ENCODE peak calls at places on chromosomes 1 and 21, in seven cellular contexts. L, E, T, G, H, Y and A are unnamed samples.

GRCh38 chr1:178954937-178955336 is 70.8 kb upstream of the FAM20B start:
- DNase-seq in L (no peak), Y (no peak), G (no peak), E (no peak), T (no peak), H (peak), A (no peak)

GRCh38 chr1:54774820-54775498 is 10.6 kb upstream of the PARS2 start:
- DNase-seq in T (no peak), L (peak), H (no peak), G (no peak), Y (no peak), E (peak), A (no peak)

GRCh38 chr1:26307363-26307781 is 936 bp upstream of the UBXN11 start:
- DNase-seq in Y (no peak), E (no peak), G (no peak), T (no peak), H (no peak), L (no peak), A (no peak)

GRCh38 chr21:39208624-39209333 is 25.5 kb upstream of the PSMG1 start:
- DNase-seq in H (no peak), E (peak), T (no peak), L (no peak), G (no peak), Y (no peak), A (no peak)

GRCh38 chr1:183832472-183832871 is 27.6 kb downstream of the RGL1 start:
- DNase-seq in Y (no peak), H (no peak), E (no peak), T (no peak), G (no peak), L (no peak), A (no peak)

GRCh38 chr1:5856246-5856815 is 135.9 kb downstream of the NPHP4 start:
- DNase-seq in G (no peak), H (no peak), Y (no peak), T (no peak), E (peak), L (peak), A (no peak)

GRCh38 chr1:152252157-152252556 is 28.2 kb upstream of the HRNR start:
- DNase-seq in L (no peak), G (no peak), Y (no peak), E (no peak), T (no peak), H (no peak), A (no peak)

GRCh38 chr21:43726686-43727570 is 8.0 kb downstream of the PDXK start:
- DNase-seq in Y (no peak), E (no peak), G (no peak), L (no peak), H (peak), T (peak), A (no peak)

GRCh38 chr1:184890539-184890973 is 83.8 kb downstream of the NIBAN1 start:
- DNase-seq in T (peak), H (no peak), L (peak), G (no peak), Y (no peak), E (peak), A (no peak)

GRCh38 chr1:209884249-209884648 is 53.8 kb upstream of the SYT14 start:
- DNase-seq in Y (no peak), L (peak), E (peak), T (no peak), G (no peak), H (no peak), A (no peak)

GRCh38 chr21:42782723-42783247 is 96.6 kb downstream of the WDR4 start:
- DNase-seq in H (no peak), T (no peak), G (no peak), E (no peak), L (no peak), Y (no peak), A (no peak)

GRCh38 chr1:233427907-233428306 is 100.4 kb downstream of the MAP3K21 start:
- DNase-seq in Y (no peak), L (no peak), E (no peak), H (no peak), T (no peak), G (no peak), A (no peak)

GRCh38 chr1:233421293-233421692 is 93.8 kb downstream of the MAP3K21 start:
- DNase-seq in Y (no peak), H (no peak), L (no peak), E (no peak), T (no peak), G (no peak), A (no peak)

GRCh38 chr1:233424727-233425222 is 97.3 kb downstream of the MAP3K21 start:
- DNase-seq in H (no peak), L (no peak), Y (no peak), E (no peak), G (no peak), T (no peak), A (no peak)
- TF ChIP-seq CTCF in H (no peak), L (peak), Y (no peak), E (no peak), G (no peak), T (peak), A (no peak)

GRCh38 chr1:101237229-101237837 is 514 bp downstream of the S1PR1 start:
- DNase-seq in T (no peak), Y (no peak), L (peak), H (no peak), E (peak), G (peak), A (peak)
- TF ChIP-seq CTCF in T (no peak), Y (no peak), L (peak), H (no peak), E (peak), G (no peak), A (no peak)

DNA sequence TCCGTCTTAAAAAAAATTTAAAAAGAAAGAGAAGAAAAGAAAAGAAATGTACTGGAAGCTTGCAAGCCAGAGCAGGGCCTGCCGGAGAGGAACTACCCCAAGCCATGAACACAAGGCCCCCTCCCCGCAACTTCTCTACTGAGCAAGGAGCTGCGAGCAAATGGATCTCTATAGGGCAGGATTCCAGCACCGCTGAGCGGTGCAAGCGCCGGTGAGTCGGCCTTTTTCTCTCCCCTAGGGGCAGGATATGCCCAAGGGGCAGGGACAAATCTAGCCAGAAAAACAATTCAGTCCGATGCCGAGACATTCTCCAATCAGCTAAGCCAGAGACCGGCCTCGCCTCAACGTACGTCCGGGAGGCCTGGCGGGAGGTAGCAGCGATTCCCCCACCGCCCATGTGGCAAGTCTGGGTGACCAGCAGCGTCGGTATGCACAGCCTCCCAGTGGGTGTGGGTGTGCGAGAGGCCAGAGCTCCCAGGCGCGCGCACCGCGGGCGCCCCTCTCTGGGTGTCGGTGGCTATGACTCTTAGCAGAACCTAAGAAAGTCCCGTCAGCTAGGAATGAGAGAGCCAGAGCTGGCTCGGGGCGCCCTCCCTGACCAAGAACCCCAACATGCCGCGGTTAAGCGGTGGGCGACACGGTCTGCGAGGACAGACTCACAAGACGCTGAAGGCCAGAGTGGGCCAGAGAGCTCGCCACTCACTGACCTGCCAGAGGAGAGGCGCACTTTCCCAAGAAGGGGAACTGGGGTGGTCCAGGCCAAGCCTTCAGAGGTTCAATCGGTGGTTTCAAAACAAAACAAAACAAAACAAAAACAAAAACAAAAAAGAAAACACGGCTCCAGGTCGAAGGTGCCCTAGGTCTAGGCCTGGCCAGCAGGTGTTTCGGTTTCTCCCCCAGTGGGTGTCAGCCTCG is 1.9 kb downstream of the CSMD2 start:
- DNase-seq in L (peak), Y (peak), G (no peak), H (peak), T (peak), E (peak), A (peak)
- TF ChIP-seq CTCF in L (peak), Y (peak), G (peak), H (peak), T (no peak), E (peak), A (peak)

GRCh38 chr21:19565587-19565986 is 1162.0 kb upstream of the TMPRSS15 start:
- DNase-seq in H (no peak), T (no peak), G (no peak), Y (no peak), L (no peak), E (no peak), A (no peak)
- TF ChIP-seq CTCF in H (no peak), T (no peak), G (no peak), Y (no peak), L (no peak), E (no peak), A (no peak)

GRCh38 chr1:160162936-160163335 is 11.5 kb downstream of the ATP1A4 start:
- DNase-seq in E (no peak), H (no peak), T (no peak), Y (no peak), L (no peak), G (no peak), A (no peak)

GRCh38 chr1:160159846-160160245 is 8.4 kb downstream of the ATP1A4 start:
- DNase-seq in Y (no peak), H (no peak), E (no peak), T (no peak), L (no peak), G (no peak), A (no peak)

GRCh38 chr1:160163612-160164011 is 12.2 kb downstream of the ATP1A4 start:
- DNase-seq in L (no peak), T (no peak), E (no peak), Y (no peak), G (no peak), H (no peak), A (no peak)

GRCh38 chr1:160164121-160164520 is 12.7 kb downstream of the ATP1A4 start:
- DNase-seq in Y (no peak), H (no peak), G (no peak), E (no peak), L (no peak), T (no peak), A (no peak)

DNA sequence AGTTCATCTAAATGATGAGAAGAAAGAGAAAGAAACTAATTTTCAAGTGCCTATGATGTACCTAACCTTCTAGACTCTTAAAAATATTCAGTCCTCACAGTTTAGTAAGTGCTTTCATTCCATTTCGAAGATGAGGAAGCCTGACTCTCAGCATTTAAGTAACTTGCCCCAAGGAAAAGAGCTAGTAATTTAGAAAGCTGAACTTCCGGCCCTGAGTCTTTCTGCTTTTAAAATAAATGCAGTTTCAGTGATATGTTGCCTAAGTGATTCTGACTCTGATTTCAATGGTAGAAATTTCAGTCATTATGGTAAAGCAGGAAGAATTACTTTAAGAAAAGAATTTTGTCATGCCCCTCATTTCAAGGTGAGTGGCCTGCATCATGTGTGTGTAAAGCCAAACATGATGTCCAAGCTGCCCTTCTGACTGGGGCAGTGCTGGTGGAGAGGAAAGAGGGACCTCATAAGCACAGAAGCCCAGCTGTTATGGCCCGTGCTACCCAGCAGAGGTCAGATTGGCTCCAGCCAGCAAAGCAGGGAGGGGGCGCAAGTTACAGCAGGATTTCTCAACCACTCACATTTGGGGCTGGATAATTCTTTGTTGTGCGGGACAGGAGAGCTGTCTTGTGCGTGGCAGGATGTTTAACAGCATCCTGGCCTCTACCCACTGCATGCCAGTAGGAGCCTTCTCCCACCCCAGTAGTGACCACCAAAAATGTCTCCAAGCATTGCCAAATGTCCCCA is 10.7 kb downstream of the ATP1A4 start:
- DNase-seq in H (no peak), T (no peak), E (peak), G (no peak), Y (no peak), L (peak), A (peak)
- TF ChIP-seq CTCF in H (no peak), T (no peak), E (peak), G (no peak), Y (peak), L (peak), A (peak)

GRCh38 chr1:61457526-61457925 is 267.4 kb downstream of the TM2D1 start:
- DNase-seq in L (no peak), T (no peak), G (no peak), E (no peak), Y (no peak), H (no peak), A (no peak)
- TF ChIP-seq CTCF in L (no peak), T (no peak), G (no peak), E (no peak), Y (no peak), H (no peak), A (no peak)

GRCh38 chr1:225342695-225343094 is 85.1 kb downstream of the LBR start:
- DNase-seq in L (no peak), Y (no peak), T (no peak), H (no peak), E (no peak), G (no peak), A (no peak)

GRCh38 chr1:225348400-225348799 is 79.4 kb downstream of the LBR start:
- DNase-seq in T (no peak), G (no peak), L (no peak), E (no peak), H (no peak), Y (no peak), A (no peak)

GRCh38 chr1:225341642-225342041 is 86.2 kb downstream of the LBR start:
- DNase-seq in H (no peak), G (no peak), L (no peak), T (no peak), Y (no peak), E (no peak), A (no peak)

GRCh38 chr1:225347123-225347683 is 80.6 kb downstream of the LBR start:
- DNase-seq in E (no peak), G (no peak), Y (no peak), H (no peak), T (no peak), L (no peak), A (no peak)

GRCh38 chr1:225343618-225344017 is 84.2 kb downstream of the LBR start:
- DNase-seq in Y (no peak), H (no peak), L (peak), T (no peak), G (peak), E (peak), A (no peak)
- TF ChIP-seq CTCF in Y (peak), H (no peak), L (peak), T (no peak), G (no peak), E (no peak), A (no peak)

GRCh38 chr1:180863158-180863775 is 49.4 kb upstream of the KIAA1614 start:
- DNase-seq in E (peak), H (no peak), L (peak), Y (peak), G (peak), T (peak), A (no peak)
- TF ChIP-seq CTCF in E (peak), H (peak), L (peak), Y (peak), G (peak), T (peak), A (peak)

GRCh38 chr1:197917813-197918646 is 858 bp downstream of the LHX9 start:
- DNase-seq in H (peak), T (no peak), G (peak), E (no peak), L (no peak), Y (no peak), A (peak)
- TF ChIP-seq CTCF in H (no peak), T (no peak), G (no peak), E (no peak), L (no peak), Y (no peak), A (no peak)

GRCh38 chr1:186482661-186483255 is 21.8 kb upstream of the PDC start:
- DNase-seq in H (peak), L (peak), G (peak), Y (peak), T (peak), E (peak), A (peak)

GRCh38 chr1:186483561-186483960 is 22.6 kb upstream of the PDC start:
- DNase-seq in Y (no peak), H (no peak), L (no peak), T (no peak), G (no peak), E (no peak), A (no peak)

GRCh38 chr1:186491351-186491750 is 30.4 kb upstream of the PDC start:
- DNase-seq in Y (no peak), T (no peak), H (no peak), G (no peak), E (no peak), L (no peak), A (no peak)

GRCh38 chr1:186486061-186486460 is 25.1 kb upstream of the PDC start:
- DNase-seq in L (no peak), H (no peak), T (no peak), G (no peak), E (no peak), Y (no peak), A (no peak)

DNA sequence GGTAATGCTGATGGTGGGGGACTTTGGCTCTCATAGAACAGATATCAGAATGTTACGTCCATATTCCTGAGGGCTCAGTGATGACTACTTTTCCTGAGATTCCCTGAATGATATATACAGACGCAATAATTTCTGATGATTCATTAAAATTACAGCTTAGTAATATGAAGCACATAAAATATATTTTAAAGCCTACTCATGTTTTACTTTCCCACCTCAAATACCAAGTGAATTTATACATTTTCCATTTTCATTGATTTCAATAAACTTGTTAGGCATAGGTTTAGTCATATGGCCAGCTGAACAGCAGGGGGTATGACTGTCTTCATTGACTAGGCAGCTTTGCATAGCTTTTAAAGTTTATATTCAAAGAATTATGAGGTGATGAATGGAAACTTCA is 26.2 kb upstream of the PDC start:
- DNase-seq in L (peak), T (no peak), E (peak), Y (no peak), H (no peak), G (no peak), A (no peak)
- TF ChIP-seq CTCF in L (no peak), T (no peak), E (peak), Y (peak), H (no peak), G (no peak), A (no peak)